ENCODE peak calls at places on chromosomes 5 and 9, in nine cellular contexts. One of them, this sample, is unnamed.

GRCh38 chr5:132824426-132824825 is 6.0 kb downstream of the SHROOM1 start:
- DNase-seq in kidney tubule cell: no peak
- DNase-seq in T-helper 9 cell: no peak
- DNase-seq in HS-5: no peak
- DNase-seq in activated naive CD4-positive, alpha-beta T cell: no peak
- DNase-seq in HFF-Myc: no peak
- DNase-seq in ELR: no peak
- DNase-seq in HTR-8/SVneo: no peak
- DNase-seq in left cardiac atrium: no peak
- DNase-seq in this sample: no peak

GRCh38 chr5:10283927-10284635 is 23.6 kb downstream of the CMBL start:
- DNase-seq in HFF-Myc: peak
- DNase-seq in kidney tubule cell: peak
- DNase-seq in HTR-8/SVneo: peak
- DNase-seq in activated naive CD4-positive, alpha-beta T cell: peak
- DNase-seq in ELR: peak
- DNase-seq in HS-5: no peak
- DNase-seq in T-helper 9 cell: peak
- DNase-seq in left cardiac atrium: peak
- DNase-seq in this sample: no peak

GRCh38 chr9:6692891-6693361 is 47.4 kb upstream of the GLDC start:
- DNase-seq in HS-5: no peak
- DNase-seq in T-helper 9 cell: no peak
- DNase-seq in kidney tubule cell: no peak
- DNase-seq in ELR: no peak
- DNase-seq in HFF-Myc: no peak
- DNase-seq in left cardiac atrium: no peak
- DNase-seq in HTR-8/SVneo: no peak
- DNase-seq in activated naive CD4-positive, alpha-beta T cell: no peak
- DNase-seq in this sample: no peak

GRCh38 chr5:111043712-111044506 is 27.6 kb upstream of the TSLP start:
- DNase-seq in activated naive CD4-positive, alpha-beta T cell: no peak
- DNase-seq in HFF-Myc: peak
- DNase-seq in HS-5: no peak
- DNase-seq in left cardiac atrium: no peak
- DNase-seq in T-helper 9 cell: no peak
- DNase-seq in kidney tubule cell: no peak
- DNase-seq in HTR-8/SVneo: no peak
- DNase-seq in ELR: peak
- DNase-seq in this sample: no peak

GRCh38 chr9:24210641-24211040 is 335.1 kb downstream of the IZUMO3 start:
- DNase-seq in kidney tubule cell: no peak
- DNase-seq in ELR: no peak
- DNase-seq in HTR-8/SVneo: no peak
- DNase-seq in HS-5: no peak
- DNase-seq in T-helper 9 cell: no peak
- DNase-seq in left cardiac atrium: no peak
- DNase-seq in HFF-Myc: no peak
- DNase-seq in activated naive CD4-positive, alpha-beta T cell: no peak
- DNase-seq in this sample: no peak

GRCh38 chr5:61401726-61402125 is 69.7 kb downstream of the ZSWIM6 start:
- DNase-seq in HFF-Myc: no peak
- DNase-seq in T-helper 9 cell: no peak
- DNase-seq in left cardiac atrium: no peak
- DNase-seq in ELR: peak
- DNase-seq in activated naive CD4-positive, alpha-beta T cell: no peak
- DNase-seq in HTR-8/SVneo: no peak
- DNase-seq in HS-5: no peak
- DNase-seq in kidney tubule cell: peak
- DNase-seq in this sample: no peak

GRCh38 chr5:21654-22233 is 70.2 kb upstream of the PLEKHG4B start:
- DNase-seq in left cardiac atrium: no peak
- DNase-seq in T-helper 9 cell: no peak
- DNase-seq in HFF-Myc: no peak
- DNase-seq in HTR-8/SVneo: peak
- DNase-seq in kidney tubule cell: peak
- DNase-seq in HS-5: no peak
- DNase-seq in activated naive CD4-positive, alpha-beta T cell: no peak
- DNase-seq in ELR: peak
- DNase-seq in this sample: no peak

GRCh38 chr9:137757613-137758029 is 120.0 kb upstream of the CACNA1B start:
- DNase-seq in left cardiac atrium: no peak
- DNase-seq in T-helper 9 cell: no peak
- DNase-seq in activated naive CD4-positive, alpha-beta T cell: no peak
- DNase-seq in ELR: peak
- DNase-seq in HS-5: peak
- DNase-seq in kidney tubule cell: peak
- DNase-seq in HTR-8/SVneo: peak
- DNase-seq in HFF-Myc: peak
- DNase-seq in this sample: no peak

GRCh38 chr9:2228132-2228531 is 213.0 kb downstream of the SMARCA2 start:
- DNase-seq in HS-5: no peak
- DNase-seq in ELR: peak
- DNase-seq in T-helper 9 cell: no peak
- DNase-seq in HFF-Myc: no peak
- DNase-seq in activated naive CD4-positive, alpha-beta T cell: no peak
- DNase-seq in HTR-8/SVneo: no peak
- DNase-seq in left cardiac atrium: no peak
- DNase-seq in kidney tubule cell: peak
- DNase-seq in this sample: no peak

GRCh38 chr9:69174645-69175487 is 789 bp downstream of the TJP2 start:
- DNase-seq in HFF-Myc: peak
- DNase-seq in ELR: peak
- DNase-seq in left cardiac atrium: peak
- DNase-seq in kidney tubule cell: peak
- DNase-seq in T-helper 9 cell: no peak
- DNase-seq in activated naive CD4-positive, alpha-beta T cell: no peak
- DNase-seq in HS-5: peak
- DNase-seq in HTR-8/SVneo: peak
- DNase-seq in this sample: no peak

GRCh38 chr5:171295801-171296200 is 13.2 kb upstream of the TLX3 start:
- DNase-seq in activated naive CD4-positive, alpha-beta T cell: no peak
- DNase-seq in HFF-Myc: no peak
- DNase-seq in left cardiac atrium: no peak
- DNase-seq in ELR: no peak
- DNase-seq in HS-5: no peak
- DNase-seq in kidney tubule cell: peak
- DNase-seq in HTR-8/SVneo: no peak
- DNase-seq in T-helper 9 cell: no peak
- DNase-seq in this sample: no peak

GRCh38 chr9:92223758-92224157 is 69.7 kb downstream of the IARS1 start:
- DNase-seq in T-helper 9 cell: no peak
- DNase-seq in left cardiac atrium: no peak
- DNase-seq in kidney tubule cell: no peak
- DNase-seq in activated naive CD4-positive, alpha-beta T cell: no peak
- DNase-seq in HS-5: no peak
- DNase-seq in ELR: no peak
- DNase-seq in HFF-Myc: no peak
- DNase-seq in HTR-8/SVneo: no peak
- DNase-seq in this sample: no peak

GRCh38 chr5:169435506-169436230 is 134.7 kb upstream of the SLIT3 start:
- DNase-seq in kidney tubule cell: no peak
- DNase-seq in HTR-8/SVneo: no peak
- DNase-seq in activated naive CD4-positive, alpha-beta T cell: no peak
- DNase-seq in left cardiac atrium: no peak
- DNase-seq in HS-5: no peak
- DNase-seq in T-helper 9 cell: no peak
- DNase-seq in ELR: no peak
- DNase-seq in HFF-Myc: no peak
- DNase-seq in this sample: no peak

GRCh38 chr9:114399381-114399780 is 11.6 kb upstream of the AKNA start:
- DNase-seq in T-helper 9 cell: no peak
- DNase-seq in activated naive CD4-positive, alpha-beta T cell: no peak
- DNase-seq in HFF-Myc: no peak
- DNase-seq in HS-5: no peak
- DNase-seq in HTR-8/SVneo: no peak
- DNase-seq in kidney tubule cell: no peak
- DNase-seq in left cardiac atrium: no peak
- DNase-seq in ELR: no peak
- DNase-seq in this sample: no peak

GRCh38 chr5:124193371-124193789 is 553.1 kb downstream of the ZNF608 start:
- DNase-seq in HFF-Myc: no peak
- DNase-seq in ELR: no peak
- DNase-seq in T-helper 9 cell: no peak
- DNase-seq in kidney tubule cell: peak
- DNase-seq in activated naive CD4-positive, alpha-beta T cell: no peak
- DNase-seq in HS-5: peak
- DNase-seq in left cardiac atrium: no peak
- DNase-seq in HTR-8/SVneo: no peak
- DNase-seq in this sample: no peak

GRCh38 chr9:127308559-127309429 is 44.2 kb downstream of the GARNL3 start:
- DNase-seq in HS-5: no peak
- DNase-seq in left cardiac atrium: no peak
- DNase-seq in HTR-8/SVneo: peak
- DNase-seq in HFF-Myc: no peak
- DNase-seq in activated naive CD4-positive, alpha-beta T cell: no peak
- DNase-seq in kidney tubule cell: no peak
- DNase-seq in T-helper 9 cell: no peak
- DNase-seq in ELR: no peak
- DNase-seq in this sample: no peak

GRCh38 chr5:19891658-19892057 is 96.3 kb downstream of the CDH18 start:
- DNase-seq in HFF-Myc: no peak
- DNase-seq in left cardiac atrium: no peak
- DNase-seq in HTR-8/SVneo: peak
- DNase-seq in kidney tubule cell: peak
- DNase-seq in ELR: peak
- DNase-seq in HS-5: peak
- DNase-seq in activated naive CD4-positive, alpha-beta T cell: no peak
- DNase-seq in T-helper 9 cell: no peak
- DNase-seq in this sample: peak

GRCh38 chr5:172919525-172920446 is 39.4 kb upstream of the RPL26L1 start:
- DNase-seq in T-helper 9 cell: no peak
- DNase-seq in HS-5: no peak
- DNase-seq in HTR-8/SVneo: no peak
- DNase-seq in ELR: no peak
- DNase-seq in activated naive CD4-positive, alpha-beta T cell: no peak
- DNase-seq in kidney tubule cell: no peak
- DNase-seq in left cardiac atrium: peak
- DNase-seq in HFF-Myc: no peak
- DNase-seq in this sample: no peak

GRCh38 chr9:34379334-34380033 is 2.8 kb upstream of the MYORG start:
- DNase-seq in left cardiac atrium: peak
- DNase-seq in activated naive CD4-positive, alpha-beta T cell: peak
- DNase-seq in HS-5: peak
- DNase-seq in HFF-Myc: peak
- DNase-seq in HTR-8/SVneo: peak
- DNase-seq in T-helper 9 cell: peak
- DNase-seq in ELR: peak
- DNase-seq in kidney tubule cell: peak
- DNase-seq in this sample: peak

GRCh38 chr5:83644301-83644700 is 76.4 kb downstream of the HAPLN1 start:
- DNase-seq in HS-5: no peak
- DNase-seq in activated naive CD4-positive, alpha-beta T cell: no peak
- DNase-seq in HTR-8/SVneo: no peak
- DNase-seq in left cardiac atrium: no peak
- DNase-seq in T-helper 9 cell: no peak
- DNase-seq in ELR: no peak
- DNase-seq in kidney tubule cell: no peak
- DNase-seq in HFF-Myc: no peak
- DNase-seq in this sample: no peak

GRCh38 chr9:131657031-131657377 is 82.9 kb downstream of the RAPGEF1 start:
- DNase-seq in kidney tubule cell: no peak
- DNase-seq in HTR-8/SVneo: no peak
- DNase-seq in HS-5: no peak
- DNase-seq in HFF-Myc: no peak
- DNase-seq in left cardiac atrium: no peak
- DNase-seq in T-helper 9 cell: peak
- DNase-seq in activated naive CD4-positive, alpha-beta T cell: peak
- DNase-seq in ELR: no peak
- DNase-seq in this sample: no peak

GRCh38 chr5:71719092-71719964 is at the start of gene CARTPT:
- DNase-seq in kidney tubule cell: no peak
- DNase-seq in HFF-Myc: no peak
- DNase-seq in activated naive CD4-positive, alpha-beta T cell: no peak
- DNase-seq in ELR: peak
- DNase-seq in HTR-8/SVneo: no peak
- DNase-seq in HS-5: no peak
- DNase-seq in left cardiac atrium: peak
- DNase-seq in T-helper 9 cell: no peak
- DNase-seq in this sample: no peak

GRCh38 chr5:181223041-181223728 is at the start of gene TRIM41:
- DNase-seq in HFF-Myc: peak
- DNase-seq in HS-5: peak
- DNase-seq in ELR: peak
- DNase-seq in kidney tubule cell: peak
- DNase-seq in T-helper 9 cell: peak
- DNase-seq in left cardiac atrium: peak
- DNase-seq in HTR-8/SVneo: peak
- DNase-seq in activated naive CD4-positive, alpha-beta T cell: no peak
- DNase-seq in this sample: peak

GRCh38 chr5:126965061-126965475 is 65.3 kb downstream of the MARCHF3 start:
- DNase-seq in kidney tubule cell: peak
- DNase-seq in left cardiac atrium: no peak
- DNase-seq in ELR: peak
- DNase-seq in HS-5: peak
- DNase-seq in activated naive CD4-positive, alpha-beta T cell: no peak
- DNase-seq in T-helper 9 cell: no peak
- DNase-seq in HFF-Myc: peak
- DNase-seq in HTR-8/SVneo: no peak
- DNase-seq in this sample: no peak

GRCh38 chr5:177412603-177413233 is 3.4 kb upstream of the F12 start:
- DNase-seq in T-helper 9 cell: no peak
- DNase-seq in HTR-8/SVneo: no peak
- DNase-seq in HFF-Myc: no peak
- DNase-seq in ELR: no peak
- DNase-seq in HS-5: no peak
- DNase-seq in left cardiac atrium: no peak
- DNase-seq in activated naive CD4-positive, alpha-beta T cell: no peak
- DNase-seq in kidney tubule cell: no peak
- DNase-seq in this sample: no peak

GRCh38 chr9:131714161-131714646 is 25.7 kb downstream of the RAPGEF1 start:
- DNase-seq in HFF-Myc: no peak
- DNase-seq in left cardiac atrium: peak
- DNase-seq in ELR: peak
- DNase-seq in kidney tubule cell: peak
- DNase-seq in HTR-8/SVneo: no peak
- DNase-seq in activated naive CD4-positive, alpha-beta T cell: no peak
- DNase-seq in HS-5: no peak
- DNase-seq in T-helper 9 cell: no peak
- DNase-seq in this sample: no peak

GRCh38 chr5:137442660-137443059 is 56.5 kb downstream of the SPOCK1 start:
- DNase-seq in left cardiac atrium: no peak
- DNase-seq in HTR-8/SVneo: no peak
- DNase-seq in activated naive CD4-positive, alpha-beta T cell: no peak
- DNase-seq in T-helper 9 cell: no peak
- DNase-seq in kidney tubule cell: no peak
- DNase-seq in HFF-Myc: no peak
- DNase-seq in ELR: no peak
- DNase-seq in HS-5: no peak
- DNase-seq in this sample: no peak

GRCh38 chr5:91219141-91219802 is 163.8 kb downstream of the ARRDC3 start:
- DNase-seq in activated naive CD4-positive, alpha-beta T cell: no peak
- DNase-seq in kidney tubule cell: peak
- DNase-seq in HFF-Myc: no peak
- DNase-seq in left cardiac atrium: no peak
- DNase-seq in HTR-8/SVneo: no peak
- DNase-seq in HS-5: peak
- DNase-seq in T-helper 9 cell: no peak
- DNase-seq in ELR: peak
- DNase-seq in this sample: no peak

GRCh38 chr5:2902742-2903297 is 151.3 kb upstream of the IRX2 start:
- DNase-seq in left cardiac atrium: no peak
- DNase-seq in ELR: no peak
- DNase-seq in kidney tubule cell: no peak
- DNase-seq in HTR-8/SVneo: no peak
- DNase-seq in HFF-Myc: no peak
- DNase-seq in activated naive CD4-positive, alpha-beta T cell: no peak
- DNase-seq in HS-5: no peak
- DNase-seq in T-helper 9 cell: no peak
- DNase-seq in this sample: no peak